ENCODE peak calls at places on chromosome 12, in eight cellular contexts. F is uterus, L is SK-N-SH, U is fibroblast of the aortic adventitia, J is stomach, Q is RWPE1, W is lung, X is GM20000. N is an unnamed sample.

GRCh38 chr12:66210840-66211239 is 21.8 kb downstream of the IRAK3 start:
- DNase-seq in L (no peak), Q (no peak), X (no peak), U (peak), F (no peak), J (no peak), W (no peak), N (no peak)

GRCh38 chr12:3832738-3833137 is 40.5 kb downstream of the PARP11 start:
- DNase-seq in Q (no peak), U (peak), X (no peak), W (no peak), L (no peak), J (no peak), F (no peak), N (no peak)

GRCh38 chr12:115648463-115648862 is 629.0 kb downstream of the MED13L start:
- DNase-seq in Q (no peak), U (no peak), F (no peak), L (no peak), J (no peak), X (no peak), W (no peak), N (no peak)

GRCh38 chr12:52527121-52527800 is 7.1 kb upstream of the KRT5 start:
- DNase-seq in L (no peak), X (no peak), U (no peak), Q (no peak), F (no peak), J (no peak), W (no peak), N (no peak)

GRCh38 chr12:65121049-65121955 is at the start of gene WIF1:
- DNase-seq in F (no peak), L (peak), Q (peak), U (no peak), X (peak), J (peak), W (peak), N (no peak)

GRCh38 chr12:121753844-121754264 is 39.6 kb downstream of the RHOF start:
- DNase-seq in J (peak), Q (no peak), X (no peak), F (no peak), W (peak), U (no peak), L (no peak), N (peak)

GRCh38 chr12:48037267-48037915 is 33.1 kb upstream of the COL2A1 start:
- DNase-seq in W (no peak), L (no peak), Q (no peak), U (peak), X (no peak), F (no peak), J (no peak), N (no peak)

GRCh38 chr12:30514666-30515065 is 181.0 kb downstream of the IPO8 start:
- DNase-seq in X (no peak), Q (peak), F (no peak), W (no peak), L (no peak), J (no peak), U (no peak), N (no peak)

GRCh38 chr12:117119592-117120198 is 20.5 kb upstream of the TESC start:
- DNase-seq in J (no peak), X (peak), U (no peak), Q (peak), L (peak), F (no peak), W (no peak), N (peak)

GRCh38 chr12:10354502-10354901 is 35.3 kb downstream of the KLRK1 start:
- DNase-seq in J (no peak), X (no peak), F (no peak), L (no peak), U (no peak), Q (no peak), W (no peak), N (no peak)

GRCh38 chr12:66861157-66861750 is 182.4 kb upstream of the GRIP1 start:
- DNase-seq in J (peak), X (peak), W (peak), F (peak), Q (peak), U (peak), L (peak), N (peak)

GRCh38 chr12:130562711-130563110 is 153.4 kb downstream of the RIMBP2 start:
- DNase-seq in F (no peak), W (no peak), Q (no peak), L (no peak), X (no peak), J (no peak), U (no peak), N (no peak)

GRCh38 chr12:45354399-45354798 is 138.5 kb downstream of the ANO6 start:
- DNase-seq in W (no peak), X (peak), U (no peak), F (no peak), Q (no peak), L (no peak), J (no peak), N (no peak)

GRCh38 chr12:91769736-91770135 is 375.9 kb downstream of the BTG1 start:
- DNase-seq in U (no peak), Q (no peak), W (no peak), F (no peak), J (no peak), X (no peak), L (no peak), N (no peak)

GRCh38 chr12:953776-954175 is 4.3 kb upstream of the RAD52 start:
- DNase-seq in U (peak), W (no peak), F (no peak), J (no peak), L (no peak), X (no peak), Q (peak), N (no peak)

GRCh38 chr12:122721057-122721545 is 4.5 kb upstream of the HCAR3 start:
- DNase-seq in Q (peak), X (peak), F (no peak), L (no peak), U (no peak), W (no peak), J (no peak), N (no peak)

GRCh38 chr12:54125950-54126695 is 62.7 kb downstream of the SMUG1 start:
- DNase-seq in X (no peak), J (peak), L (peak), Q (no peak), U (no peak), W (no peak), F (peak), N (no peak)

GRCh38 chr12:110498984-110499706 is 2.8 kb downstream of the VPS29 start:
- DNase-seq in J (no peak), L (no peak), W (no peak), Q (peak), X (no peak), F (no peak), U (peak), N (no peak)

GRCh38 chr12:3135522-3136461 is 58.6 kb downstream of the TSPAN9 start:
- DNase-seq in L (peak), F (peak), J (no peak), W (no peak), U (peak), Q (peak), X (peak), N (no peak)

GRCh38 chr12:3680919-3681594 is 71.9 kb downstream of the CRACR2A start:
- DNase-seq in L (peak), W (peak), F (no peak), U (peak), Q (no peak), X (no peak), J (peak), N (peak)

GRCh38 chr12:68393398-68393797 is 61.2 kb upstream of the MDM1 start:
- DNase-seq in J (no peak), L (no peak), U (no peak), X (no peak), F (no peak), Q (no peak), W (no peak), N (no peak)

GRCh38 chr12:124550123-124551089 is 17.0 kb downstream of the NCOR2 start:
- DNase-seq in L (no peak), X (no peak), F (no peak), W (no peak), U (peak), Q (no peak), J (no peak), N (no peak)

GRCh38 chr12:95678684-95679083 is 111.9 kb downstream of the NTN4 start:
- DNase-seq in W (no peak), F (no peak), X (no peak), Q (no peak), L (no peak), U (no peak), J (no peak), N (no peak)

GRCh38 chr12:132496270-132496669 is 6.3 kb downstream of the FBRSL1 start:
- DNase-seq in L (no peak), U (no peak), F (no peak), J (no peak), Q (no peak), W (no peak), X (no peak), N (no peak)

GRCh38 chr12:51395283-51396230 is 4.4 kb upstream of the GALNT6 start:
- DNase-seq in J (no peak), X (peak), L (peak), Q (no peak), U (no peak), W (no peak), F (no peak), N (no peak)

GRCh38 chr12:95396849-95397498 is 77.0 kb upstream of the METAP2 start:
- DNase-seq in U (peak), J (no peak), X (no peak), Q (peak), F (no peak), W (no peak), L (no peak), N (no peak)

GRCh38 chr12:92136883-92137582 is 8.6 kb downstream of the BTG1 start:
- DNase-seq in W (no peak), F (no peak), Q (peak), J (no peak), U (peak), L (no peak), X (no peak), N (no peak)

GRCh38 chr12:56221233-56221756 is 427 bp downstream of the RNF41 start:
- DNase-seq in W (peak), U (peak), Q (peak), F (peak), J (peak), X (no peak), L (peak), N (peak)

DNA sequence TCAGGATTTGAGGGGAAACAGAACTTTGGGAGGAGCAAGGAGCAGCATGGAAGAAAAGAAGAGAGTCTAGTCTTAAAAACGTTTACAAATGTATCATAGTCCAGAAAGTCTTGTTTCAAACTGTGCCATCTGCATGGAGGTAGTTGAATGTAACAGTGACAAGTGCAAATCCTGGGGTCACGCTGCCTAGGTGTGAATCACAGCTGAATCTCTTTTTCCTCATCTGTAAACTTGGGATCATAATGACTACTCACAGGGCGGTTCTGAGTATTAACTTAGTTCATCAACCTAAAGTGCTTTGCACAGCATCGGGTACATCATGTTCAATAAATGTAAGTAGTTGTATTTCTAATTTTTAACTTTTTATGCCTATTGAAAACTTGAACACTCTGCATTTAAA is 208.5 kb downstream of the CHST11 start:
- DNase-seq in L (no peak), U (no peak), J (no peak), F (no peak), W (no peak), Q (no peak), X (no peak), N (no peak)
- TF ChIP-seq CTCF in L (no peak), U (no peak), J (no peak), F (no peak), W (no peak), Q (no peak), X (no peak), N (no peak)

GRCh38 chr12:33605776-33606175 is 166.2 kb upstream of the SYT10 start:
- DNase-seq in F (no peak), Q (peak), U (peak), X (no peak), W (no peak), J (no peak), L (peak), N (no peak)
- TF ChIP-seq CTCF in F (no peak), Q (peak), U (peak), X (no peak), W (no peak), J (peak), L (peak), N (peak)

GRCh38 chr12:89357297-89357730 is 5.0 kb upstream of the DUSP6 start:
- DNase-seq in X (no peak), W (no peak), L (no peak), U (no peak), Q (no peak), J (no peak), F (no peak), N (no peak)

GRCh38 chr12:89353823-89354629 is 1.7 kb upstream of the DUSP6 start:
- DNase-seq in L (peak), Q (peak), J (peak), U (peak), X (peak), W (peak), F (peak), N (peak)

GRCh38 chr12:89354630-89354931 is 2.3 kb upstream of the DUSP6 start:
- DNase-seq in J (no peak), F (no peak), Q (no peak), L (no peak), W (no peak), X (peak), U (no peak), N (no peak)

GRCh38 chr12:89356069-89356665 is 3.9 kb upstream of the DUSP6 start:
- DNase-seq in F (no peak), X (no peak), W (no peak), Q (no peak), J (no peak), L (no peak), U (no peak), N (no peak)

GRCh38 chr12:89355243-89356068 is 3.2 kb upstream of the DUSP6 start:
- DNase-seq in F (no peak), Q (no peak), X (no peak), W (no peak), L (peak), U (no peak), J (no peak), N (no peak)
- TF ChIP-seq CTCF in F (no peak), Q (peak), X (no peak), W (no peak), L (peak), U (no peak), J (peak), N (peak)

GRCh38 chr12:63068857-63069442 is 82.1 kb downstream of the AVPR1A start:
- DNase-seq in Q (peak), L (peak), J (no peak), W (no peak), U (peak), X (peak), F (peak), N (no peak)
- TF ChIP-seq CTCF in Q (peak), L (peak), J (peak), W (peak), U (peak), X (peak), F (peak), N (peak)

N was measured in left ventricle myocardium inferior.